ENCODE peak calls at places on chromosomes 6 and 20, in four cellular contexts. S, K, R and X are unnamed samples.

GRCh38 chr6:157317129-157317814 is 6.0 kb downstream of the TMEM242 start:
- DNase-seq in R (no peak), K (peak), S (no peak), X (no peak)

GRCh38 chr6:113642714-113643442 is 214.3 kb upstream of the MARCKS start:
- DNase-seq in K (peak), R (no peak), S (peak), X (peak)

GRCh38 chr20:37358366-37359150 is 12.6 kb downstream of the SRC start:
- DNase-seq in S (no peak), R (no peak), K (no peak), X (no peak)

GRCh38 chr20:53918949-53919361 is 151.4 kb downstream of the BCAS1 start:
- DNase-seq in S (no peak), R (no peak), K (no peak), X (peak)

GRCh38 chr6:138610816-138611215 is 111.5 kb upstream of the NHSL1 start:
- DNase-seq in S (no peak), R (no peak), K (no peak), X (no peak)

GRCh38 chr6:130863415-130864230 is 36.4 kb downstream of the SMLR1 start:
- DNase-seq in K (no peak), S (no peak), R (no peak), X (no peak)

GRCh38 chr20:58349586-58349985 is 39.4 kb upstream of the VAPB start:
- DNase-seq in K (no peak), S (no peak), R (no peak), X (peak)

GRCh38 chr6:41705996-41706835 is 29.2 kb downstream of the TFEB start:
- DNase-seq in S (peak), R (peak), K (peak), X (peak)

GRCh38 chr6:74755748-74756147 is 450.1 kb downstream of the COL12A1 start:
- DNase-seq in K (no peak), S (no peak), R (no peak), X (no peak)

GRCh38 chr6:108684809-108685329 is 124.2 kb downstream of the FOXO3 start:
- DNase-seq in K (no peak), R (no peak), S (no peak), X (peak)

GRCh38 chr6:44854712-44855111 is 467.2 kb downstream of the CDC5L start:
- DNase-seq in R (no peak), K (no peak), S (no peak), X (no peak)

GRCh38 chr6:5379647-5380242 is 118.4 kb downstream of the FARS2 start:
- DNase-seq in R (peak), S (peak), K (no peak), X (peak)

GRCh38 chr20:62500237-62500864 is 24.6 kb upstream of the GATA5 start:
- DNase-seq in K (peak), S (peak), R (no peak), X (peak)

GRCh38 chr6:3389390-3390167 is 67.3 kb downstream of the SLC22A23 start:
- DNase-seq in K (no peak), S (no peak), R (no peak), X (no peak)

GRCh38 chr20:24783631-24784492 is 165.2 kb upstream of the CST7 start:
- DNase-seq in K (no peak), S (peak), R (peak), X (peak)
- TF ChIP-seq CTCF in K (no peak), S (peak), R (peak), X (peak)

GRCh38 chr20:64082126-64082638 is 2.0 kb downstream of the LKAAEAR1 start:
- DNase-seq in R (no peak), K (no peak), S (no peak), X (no peak)

GRCh38 chr20:64081620-64081964 is 1.7 kb downstream of the OPRL1 start:
- DNase-seq in K (no peak), S (no peak), R (no peak), X (no peak)

GRCh38 chr20:64079273-64080012 is at the start of gene RGS19:
- DNase-seq in R (no peak), S (no peak), K (peak), X (peak)

GRCh38 chr20:64080013-64080812 is at the start of gene OPRL1:
- DNase-seq in K (no peak), R (no peak), S (no peak), X (peak)

DNA sequence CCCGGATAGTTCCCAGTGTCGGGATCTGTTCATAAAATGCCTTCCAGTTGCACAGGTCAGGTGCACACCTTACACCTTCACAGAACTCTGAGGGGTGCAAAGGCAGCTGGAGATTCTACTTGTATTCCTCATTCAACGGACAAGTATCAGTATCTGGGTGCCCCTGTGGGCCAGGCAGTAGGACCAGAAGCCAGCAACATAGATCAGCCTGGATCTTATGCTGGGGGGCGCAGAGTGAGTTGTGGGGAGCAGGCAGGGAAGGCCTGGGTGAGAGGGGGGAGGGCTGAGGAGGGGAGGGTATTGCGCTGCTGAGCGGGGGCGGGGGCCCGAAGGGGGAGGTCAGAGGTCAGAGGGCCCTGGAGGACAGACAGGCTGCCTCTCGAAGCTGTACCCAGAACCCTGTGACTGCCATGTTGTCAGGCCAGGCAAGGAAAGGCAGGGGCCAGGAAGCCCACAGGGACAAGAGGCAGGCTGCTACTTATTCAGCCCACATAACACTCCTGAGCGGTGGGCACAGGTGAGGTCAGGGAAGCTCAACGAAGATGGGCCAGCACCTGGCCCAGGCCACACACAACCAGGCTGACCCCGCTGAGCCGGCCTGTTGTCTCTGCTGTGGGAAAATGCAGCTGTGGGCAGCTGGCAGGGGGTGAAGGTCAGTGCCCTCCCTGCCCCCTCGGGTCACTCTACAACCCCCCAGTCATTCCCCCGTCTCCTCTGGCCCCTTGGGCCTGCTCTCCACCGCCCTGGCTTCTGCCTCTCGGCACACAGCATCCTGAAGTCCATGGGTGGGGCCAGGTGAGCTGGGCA is 1.1 kb downstream of the OPRL1 start:
- DNase-seq in S (no peak), R (no peak), K (no peak), X (no peak)
- H3K4me3 ChIP-seq in S (no peak), R (no peak), K (peak), X (no peak)

DNA sequence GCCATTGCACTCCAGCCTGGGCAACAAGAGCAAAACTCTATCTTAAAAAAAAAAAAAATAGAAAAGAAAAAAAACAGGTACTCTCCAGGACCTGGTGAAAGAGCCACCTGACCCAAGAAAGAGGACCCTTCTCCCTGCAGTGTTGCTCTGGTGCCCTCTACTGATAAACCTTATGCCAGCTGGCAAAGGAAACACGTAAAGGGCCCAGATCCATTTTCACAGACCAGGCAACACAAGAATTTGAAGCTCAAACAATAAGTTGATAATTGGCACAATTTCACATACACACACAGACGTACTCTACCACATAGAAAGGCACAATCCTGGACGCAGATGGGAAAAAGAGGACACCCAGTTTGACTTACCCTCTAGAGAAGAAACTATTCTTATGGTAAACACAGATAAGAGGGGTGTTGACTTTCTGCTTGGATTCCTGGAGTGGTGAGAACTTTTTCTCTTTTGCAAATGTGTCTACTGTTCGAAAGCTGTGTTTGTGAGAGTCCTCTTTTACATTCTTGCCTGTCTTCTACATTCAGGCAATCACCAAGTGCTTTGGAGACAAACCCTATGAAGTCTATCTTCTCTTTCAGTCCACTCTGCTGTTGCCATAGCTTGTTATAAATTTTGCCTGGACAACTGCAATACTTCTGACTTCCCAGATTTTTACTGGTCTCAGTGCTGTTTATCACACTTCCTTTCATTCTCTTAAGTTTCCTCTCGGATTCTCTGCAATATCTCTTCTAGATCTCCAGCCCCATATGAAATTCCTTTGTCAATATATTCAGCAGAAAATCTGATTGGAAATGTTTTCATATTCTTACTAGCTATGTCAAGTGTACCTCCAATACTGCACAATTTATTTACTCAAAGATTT is 6.4 kb upstream of the SNRPB start:
- DNase-seq in S (no peak), R (no peak), K (no peak), X (no peak)
- TF ChIP-seq CTCF in S (peak), R (peak), K (no peak), X (no peak)

DNA sequence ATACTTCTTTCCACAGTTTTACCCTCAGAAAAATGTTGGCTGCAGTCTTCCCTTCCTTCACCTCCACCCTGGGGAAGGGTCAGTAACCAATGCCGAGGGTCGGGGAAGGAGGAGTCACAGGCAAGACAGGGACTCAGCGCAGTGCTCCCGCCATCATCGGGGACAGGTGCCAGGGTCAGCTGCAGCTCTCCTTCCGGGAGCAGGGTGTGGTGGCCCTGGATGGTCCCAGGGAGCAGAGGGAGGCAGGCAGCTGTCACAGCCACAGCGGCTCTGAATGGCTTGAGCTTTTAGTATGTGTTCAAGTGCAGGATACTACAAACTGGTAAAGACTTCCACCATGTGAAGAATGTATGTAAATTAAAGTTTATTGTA is 26.0 kb upstream of the PI16 start:
- DNase-seq in S (no peak), K (peak), R (no peak), X (no peak)
- H3K4me3 ChIP-seq in S (no peak), K (no peak), R (no peak), X (no peak)

DNA sequence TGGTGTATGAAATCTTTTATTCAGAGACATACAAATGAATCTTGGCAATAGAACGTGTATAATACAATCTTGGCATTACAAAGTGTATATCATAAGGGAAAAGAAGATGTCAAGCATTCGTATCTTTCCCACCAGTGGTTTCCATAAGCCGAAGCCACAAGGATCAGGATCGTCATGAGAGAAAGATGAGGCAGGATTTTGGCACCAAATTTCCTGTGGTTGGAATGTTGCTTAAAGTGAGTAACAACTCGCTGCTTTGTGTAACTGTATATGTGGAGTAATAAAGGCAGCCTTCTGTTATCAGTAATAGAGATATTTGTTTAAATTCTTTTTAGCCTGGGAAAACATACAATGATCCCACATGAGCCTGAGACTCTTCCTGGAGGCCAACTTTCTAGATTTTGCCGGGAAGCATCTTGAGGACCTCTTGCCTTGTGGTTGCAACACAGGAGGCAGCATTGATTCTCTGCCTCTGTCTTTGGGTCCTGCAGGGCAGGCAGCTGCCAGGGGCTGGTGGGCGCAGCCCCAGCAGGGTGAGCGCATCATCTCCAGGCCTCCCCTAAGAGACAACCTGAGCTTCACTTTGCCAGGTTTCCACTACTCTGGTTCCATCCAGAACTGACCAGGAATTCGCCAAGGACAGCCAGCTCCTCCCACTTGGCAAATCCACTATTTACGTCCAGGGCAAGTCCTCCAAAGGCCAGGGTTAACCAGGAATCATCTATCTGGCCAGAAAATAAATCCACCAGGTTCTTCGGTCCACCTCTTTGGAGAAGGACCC is 230.9 kb upstream of the SULF2 start:
- DNase-seq in S (no peak), K (no peak), R (no peak), X (no peak)
- TF ChIP-seq CTCF in S (no peak), K (no peak), R (no peak), X (no peak)

DNA sequence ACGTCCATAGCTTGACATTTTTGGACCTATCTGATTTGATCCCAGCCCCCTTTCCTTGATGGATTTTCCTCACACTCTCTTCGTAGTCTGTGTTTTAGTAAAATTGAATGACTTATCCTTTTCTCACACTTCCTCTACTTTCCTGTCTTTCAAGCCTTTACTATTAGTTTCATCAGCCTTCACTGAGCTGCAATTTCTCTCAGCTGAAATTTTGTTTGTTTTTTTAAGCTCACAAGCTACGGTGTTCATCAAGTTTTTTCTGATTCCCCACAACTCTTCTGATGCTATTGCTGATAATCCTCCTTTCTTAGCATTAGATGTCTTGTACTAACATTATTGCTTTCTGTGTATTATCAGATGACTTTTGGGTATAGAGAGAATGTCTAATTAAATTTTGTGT is 263.7 kb downstream of the TBX18 start:
- DNase-seq in K (no peak), S (no peak), R (no peak), X (no peak)
- H3K4me3 ChIP-seq in K (no peak), S (no peak), R (no peak), X (no peak)

GRCh38 chr6:104134876-104135275 is 724.8 kb downstream of the HACE1 start:
- DNase-seq in K (no peak), S (no peak), R (no peak), X (no peak)
- TF ChIP-seq CTCF in K (no peak), S (no peak), R (no peak), X (no peak)